ENCODE peak calls at places on chromosomes 13 and 19, in six cellular contexts. One of them, this sample, is unnamed.

GRCh38 chr19:10557603-10558197 is 8.1 kb downstream of the KRI1 start:
- DNase-seq in AG09309: no peak
- DNase-seq in iPS-NIHi11: no peak
- DNase-seq in left cardiac atrium: no peak
- DNase-seq in hepatocyte: no peak
- DNase-seq in fibroblast of mammary gland: no peak
- DNase-seq in this sample: no peak

GRCh38 chr19:47210180-47210490 is 20.9 kb downstream of the BBC3 start:
- DNase-seq in AG09309: no peak
- DNase-seq in iPS-NIHi11: no peak
- DNase-seq in left cardiac atrium: no peak
- DNase-seq in hepatocyte: no peak
- DNase-seq in fibroblast of mammary gland: no peak
- DNase-seq in this sample: no peak

GRCh38 chr13:52195052-52195837 is 35.8 kb upstream of the NEK3 start:
- DNase-seq in AG09309: no peak
- DNase-seq in iPS-NIHi11: peak; percentile 37
- DNase-seq in left cardiac atrium: peak; percentile 91
- DNase-seq in hepatocyte: peak; percentile 14
- DNase-seq in fibroblast of mammary gland: peak; percentile 85
- DNase-seq in this sample: peak; percentile 53

GRCh38 chr13:38895075-38895474 is 95.6 kb downstream of the STOML3 start:
- DNase-seq in AG09309: no peak
- DNase-seq in iPS-NIHi11: no peak
- DNase-seq in left cardiac atrium: no peak
- DNase-seq in hepatocyte: no peak
- DNase-seq in fibroblast of mammary gland: no peak
- DNase-seq in this sample: no peak

GRCh38 chr13:27926644-27927434 is 7.0 kb downstream of the PDX1 start:
- DNase-seq in AG09309: no peak
- DNase-seq in iPS-NIHi11: peak; percentile 21
- DNase-seq in left cardiac atrium: no peak
- DNase-seq in hepatocyte: no peak
- DNase-seq in fibroblast of mammary gland: no peak
- DNase-seq in this sample: no peak

GRCh38 chr13:26007261-26007765 is 44.5 kb downstream of the SHISA2 start:
- DNase-seq in AG09309: no peak
- DNase-seq in iPS-NIHi11: no peak
- DNase-seq in left cardiac atrium: no peak
- DNase-seq in hepatocyte: no peak
- DNase-seq in fibroblast of mammary gland: no peak
- DNase-seq in this sample: no peak

GRCh38 chr19:28307460-28307859 is 905.5 kb downstream of the UQCRFS1 start:
- DNase-seq in AG09309: peak; percentile 57
- DNase-seq in iPS-NIHi11: no peak
- DNase-seq in left cardiac atrium: no peak
- DNase-seq in hepatocyte: no peak
- DNase-seq in fibroblast of mammary gland: peak; percentile 72
- DNase-seq in this sample: no peak

GRCh38 chr19:2624537-2625091 is 77.9 kb downstream of the GNG7 start:
- DNase-seq in AG09309: no peak
- DNase-seq in iPS-NIHi11: peak; percentile 84
- DNase-seq in left cardiac atrium: peak; percentile 69
- DNase-seq in hepatocyte: peak; percentile 70
- DNase-seq in fibroblast of mammary gland: no peak
- DNase-seq in this sample: no peak

GRCh38 chr13:113559901-113560644 is 24.5 kb upstream of the TFDP1 start:
- DNase-seq in AG09309: no peak
- DNase-seq in iPS-NIHi11: no peak
- DNase-seq in left cardiac atrium: no peak
- DNase-seq in hepatocyte: no peak
- DNase-seq in fibroblast of mammary gland: no peak
- DNase-seq in this sample: no peak

GRCh38 chr19:10043286-10043927 is 30.1 kb downstream of the RDH8 start:
- DNase-seq in AG09309: no peak
- DNase-seq in iPS-NIHi11: no peak
- DNase-seq in left cardiac atrium: no peak
- DNase-seq in hepatocyte: no peak
- DNase-seq in fibroblast of mammary gland: peak; percentile 49
- DNase-seq in this sample: no peak

GRCh38 chr13:67120872-67121531 is 109.1 kb downstream of the PCDH9 start:
- DNase-seq in AG09309: no peak
- DNase-seq in iPS-NIHi11: no peak
- DNase-seq in left cardiac atrium: no peak
- DNase-seq in hepatocyte: no peak
- DNase-seq in fibroblast of mammary gland: peak; percentile 49
- DNase-seq in this sample: peak; percentile 9

GRCh38 chr13:67015976-67016600 is 214.0 kb downstream of the PCDH9 start:
- DNase-seq in AG09309: no peak
- DNase-seq in iPS-NIHi11: no peak
- DNase-seq in left cardiac atrium: no peak
- DNase-seq in hepatocyte: no peak
- DNase-seq in fibroblast of mammary gland: no peak
- DNase-seq in this sample: no peak

GRCh38 chr13:30720470-30720869 is 14.9 kb upstream of the ALOX5AP start:
- DNase-seq in AG09309: no peak
- DNase-seq in iPS-NIHi11: no peak
- DNase-seq in left cardiac atrium: no peak
- DNase-seq in hepatocyte: no peak
- DNase-seq in fibroblast of mammary gland: no peak
- DNase-seq in this sample: no peak

This sample was measured in hepatic stellate cell.